ENCODE peak calls at places on chromosomes 13 and 19, in four cellular contexts. One of them, this sample, is unnamed.

GRCh38 chr19:19488875-19489690 is 26.3 kb downstream of the TSSK6 start:
- DNase-seq in esophagus muscularis mucosa: peak
- DNase-seq in NCI-H345: peak
- DNase-seq in fibroblast of mammary gland: peak
- DNase-seq in this sample: peak

GRCh38 chr13:37884026-37884425 is 14.5 kb upstream of the TRPC4 start:
- DNase-seq in esophagus muscularis mucosa: no peak
- DNase-seq in fibroblast of mammary gland: no peak
- DNase-seq in NCI-H345: no peak
- DNase-seq in this sample: no peak

GRCh38 chr13:102805680-102806079 is 6.8 kb downstream of the BIVM start:
- DNase-seq in esophagus muscularis mucosa: no peak
- DNase-seq in fibroblast of mammary gland: no peak
- DNase-seq in NCI-H345: no peak
- DNase-seq in this sample: no peak

GRCh38 chr19:48724796-48725753 is 5.5 kb upstream of the MAMSTR start:
- DNase-seq in fibroblast of mammary gland: peak
- DNase-seq in esophagus muscularis mucosa: no peak
- DNase-seq in NCI-H345: peak
- DNase-seq in this sample: peak

GRCh38 chr19:1237754-1238372 is at the start of gene CBARP:
- DNase-seq in NCI-H345: peak
- DNase-seq in fibroblast of mammary gland: no peak
- DNase-seq in esophagus muscularis mucosa: no peak
- DNase-seq in this sample: peak

GRCh38 chr19:45311640-45312039 is 11.0 kb downstream of the CKM start:
- DNase-seq in NCI-H345: no peak
- DNase-seq in fibroblast of mammary gland: no peak
- DNase-seq in esophagus muscularis mucosa: no peak
- DNase-seq in this sample: no peak

GRCh38 chr13:93416943-93417342 is 190.3 kb downstream of the GPC6 start:
- DNase-seq in fibroblast of mammary gland: no peak
- DNase-seq in NCI-H345: no peak
- DNase-seq in esophagus muscularis mucosa: no peak
- DNase-seq in this sample: no peak

GRCh38 chr13:50171585-50172282 is 156.5 kb downstream of the KCNRG start:
- DNase-seq in esophagus muscularis mucosa: no peak
- DNase-seq in fibroblast of mammary gland: no peak
- DNase-seq in NCI-H345: no peak
- DNase-seq in this sample: no peak

GRCh38 chr13:97250560-97250959 is 28.4 kb downstream of the MBNL2 start:
- DNase-seq in esophagus muscularis mucosa: no peak
- DNase-seq in fibroblast of mammary gland: no peak
- DNase-seq in NCI-H345: no peak
- DNase-seq in this sample: no peak

GRCh38 chr13:99792079-99792921 is 179.3 kb downstream of the ZIC5 start:
- DNase-seq in fibroblast of mammary gland: no peak
- DNase-seq in NCI-H345: no peak
- DNase-seq in esophagus muscularis mucosa: no peak
- DNase-seq in this sample: no peak

GRCh38 chr19:50705422-50706019 is 14.1 kb downstream of the SHANK1 start:
- DNase-seq in NCI-H345: no peak
- DNase-seq in fibroblast of mammary gland: peak
- DNase-seq in esophagus muscularis mucosa: no peak
- DNase-seq in this sample: no peak

GRCh38 chr13:31427151-31427867 is 227.5 kb downstream of the B3GLCT start:
- DNase-seq in esophagus muscularis mucosa: peak
- DNase-seq in fibroblast of mammary gland: no peak
- DNase-seq in NCI-H345: no peak
- DNase-seq in this sample: no peak

GRCh38 chr13:103238441-103238840 is 172.2 kb upstream of the SLC10A2 start:
- DNase-seq in NCI-H345: no peak
- DNase-seq in esophagus muscularis mucosa: no peak
- DNase-seq in fibroblast of mammary gland: no peak
- DNase-seq in this sample: no peak